ENCODE peak calls at places on chromosome 15, in six cellular contexts. One of them, this sample, is unnamed. For H3K36me3, the result is how much of the 10 kb centered on the place peaks cover.

GRCh38 chr15:43070893-43071292 is 34.9 kb downstream of the UBR1 start:
- DNase-seq in adrenal gland: no peak
- DNase-seq in GM12878: no peak
- DNase-seq in stomach: no peak
- DNase-seq in gastrocnemius medialis: no peak
- DNase-seq in Peyer's patch: no peak
- DNase-seq in this sample: no peak

GRCh38 chr15:40282870-40283614 is at the start of gene ANKRD63:
- DNase-seq in stomach: no peak
- DNase-seq in gastrocnemius medialis: no peak
- DNase-seq in GM12878: no peak
- DNase-seq in adrenal gland: no peak
- DNase-seq in Peyer's patch: peak
- DNase-seq in this sample: peak

GRCh38 chr15:70508561-70509281 is 254.6 kb downstream of the UACA start:
- DNase-seq in stomach: no peak
- DNase-seq in GM12878: no peak
- DNase-seq in Peyer's patch: no peak
- DNase-seq in adrenal gland: no peak
- DNase-seq in gastrocnemius medialis: peak
- DNase-seq in this sample: no peak

GRCh38 chr15:48330045-48330840 is 986 bp upstream of the DUT start:
- DNase-seq in adrenal gland: no peak
- DNase-seq in gastrocnemius medialis: no peak
- DNase-seq in stomach: no peak
- DNase-seq in GM12878: no peak
- DNase-seq in Peyer's patch: no peak
- DNase-seq in this sample: no peak

GRCh38 chr15:37014566-37014965 is 85.8 kb downstream of the MEIS2 start:
- DNase-seq in GM12878: no peak
- DNase-seq in gastrocnemius medialis: no peak
- DNase-seq in Peyer's patch: no peak
- DNase-seq in stomach: no peak
- DNase-seq in adrenal gland: no peak
- DNase-seq in this sample: no peak

GRCh38 chr15:73928241-73928579 is 1.9 kb downstream of the LOXL1 start:
- DNase-seq in adrenal gland: no peak
- DNase-seq in stomach: no peak
- DNase-seq in GM12878: no peak
- DNase-seq in gastrocnemius medialis: no peak
- DNase-seq in Peyer's patch: no peak
- DNase-seq in this sample: no peak

GRCh38 chr15:29942144-29942543 is 119.9 kb upstream of the TJP1 start:
- DNase-seq in GM12878: no peak
- DNase-seq in stomach: no peak
- DNase-seq in Peyer's patch: no peak
- DNase-seq in adrenal gland: no peak
- DNase-seq in gastrocnemius medialis: no peak
- DNase-seq in this sample: no peak

GRCh38 chr15:54792526-54792925 is 404.2 kb downstream of the RSL24D1 start:
- DNase-seq in adrenal gland: no peak
- DNase-seq in gastrocnemius medialis: no peak
- DNase-seq in stomach: no peak
- DNase-seq in Peyer's patch: no peak
- DNase-seq in GM12878: no peak
- DNase-seq in this sample: no peak

GRCh38 chr15:91853501-91853967 is at the start of gene SLCO3A1:
- DNase-seq in GM12878: no peak
- DNase-seq in stomach: peak
- DNase-seq in gastrocnemius medialis: peak
- DNase-seq in adrenal gland: peak
- DNase-seq in Peyer's patch: peak
- DNase-seq in this sample: peak

GRCh38 chr15:57138260-57138895 is 219.9 kb downstream of the TCF12 start:
- DNase-seq in stomach: peak
- DNase-seq in adrenal gland: peak
- DNase-seq in Peyer's patch: no peak
- DNase-seq in GM12878: no peak
- DNase-seq in gastrocnemius medialis: no peak
- DNase-seq in this sample: no peak

GRCh38 chr15:70488002-70488605 is 275.3 kb downstream of the UACA start:
- DNase-seq in GM12878: no peak
- DNase-seq in gastrocnemius medialis: no peak
- DNase-seq in adrenal gland: peak
- DNase-seq in stomach: peak
- DNase-seq in Peyer's patch: peak
- DNase-seq in this sample: peak

GRCh38 chr15:99249270-99249817 is at the start of gene TTC23:
- DNase-seq in adrenal gland: peak
- DNase-seq in GM12878: no peak
- DNase-seq in stomach: no peak
- DNase-seq in gastrocnemius medialis: peak
- DNase-seq in Peyer's patch: no peak
- DNase-seq in this sample: peak

GRCh38 chr15:45386420-45386819 is 8.1 kb upstream of the GATM start:
- DNase-seq in gastrocnemius medialis: no peak
- DNase-seq in adrenal gland: no peak
- DNase-seq in GM12878: no peak
- DNase-seq in Peyer's patch: no peak
- DNase-seq in stomach: no peak
- DNase-seq in this sample: peak

GRCh38 chr15:101108458-101108775 is 143.4 kb downstream of the CHSY1 start:
- DNase-seq in gastrocnemius medialis: no peak
- DNase-seq in GM12878: no peak
- DNase-seq in Peyer's patch: no peak
- DNase-seq in adrenal gland: no peak
- DNase-seq in stomach: no peak
- DNase-seq in this sample: no peak

GRCh38 chr15:76336254-76337046 is at the start of gene ISL2:
- DNase-seq in GM12878: peak
- DNase-seq in Peyer's patch: peak
- DNase-seq in adrenal gland: no peak
- DNase-seq in stomach: peak
- DNase-seq in gastrocnemius medialis: no peak
- DNase-seq in this sample: peak

GRCh38 chr15:100771745-100772144 is 107.9 kb upstream of the ALDH1A3 start:
- DNase-seq in GM12878: no peak
- DNase-seq in stomach: no peak
- DNase-seq in Peyer's patch: no peak
- DNase-seq in adrenal gland: peak
- DNase-seq in gastrocnemius medialis: no peak
- DNase-seq in this sample: no peak

DNA sequence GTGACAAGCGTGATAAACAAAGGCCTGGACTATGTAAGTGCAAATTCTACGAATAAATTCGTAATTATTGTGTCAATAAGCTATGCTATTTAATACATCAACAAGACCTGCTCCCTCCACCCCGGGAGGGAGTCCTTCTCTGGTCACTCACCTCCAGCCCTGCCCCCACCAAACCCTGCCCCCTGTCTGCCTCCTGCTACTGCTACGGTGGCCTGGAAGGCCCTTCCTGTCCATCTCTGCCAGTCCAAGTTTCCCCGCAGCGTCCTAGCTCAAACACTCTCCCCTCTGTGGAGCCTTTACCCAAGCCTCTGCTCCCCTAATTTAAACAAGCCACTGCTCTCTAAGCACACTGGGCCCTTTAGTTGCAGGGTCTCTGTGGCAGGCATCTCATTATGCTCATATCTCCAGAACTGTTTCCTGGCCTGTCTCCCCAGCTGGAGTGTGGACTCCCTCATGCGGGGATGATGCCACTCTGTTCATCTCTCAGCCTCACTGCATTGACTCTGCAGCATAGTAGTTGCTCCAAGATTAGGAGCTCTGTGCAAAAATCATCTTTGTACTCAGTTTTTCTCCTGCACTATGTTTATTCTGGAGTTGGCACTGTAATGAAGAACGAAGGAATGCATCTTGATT is 241.2 kb downstream of the NTRK3 start:
- DNase-seq in stomach: no peak
- DNase-seq in adrenal gland: no peak
- DNase-seq in Peyer's patch: no peak
- DNase-seq in GM12878: no peak
- DNase-seq in gastrocnemius medialis: no peak
- DNase-seq in this sample: no peak
- TF ChIP-seq CTCF in stomach: no peak
- TF ChIP-seq CTCF in adrenal gland: no peak
- TF ChIP-seq CTCF in Peyer's patch: no peak
- TF ChIP-seq CTCF in GM12878: no peak
- TF ChIP-seq CTCF in gastrocnemius medialis: no peak
- TF ChIP-seq CTCF in this sample: no peak

GRCh38 chr15:90790057-90790456 is 72.9 kb downstream of the BLM start:
- DNase-seq in stomach: peak
- DNase-seq in adrenal gland: no peak
- DNase-seq in Peyer's patch: no peak
- DNase-seq in gastrocnemius medialis: no peak
- DNase-seq in GM12878: no peak
- DNase-seq in this sample: peak

GRCh38 chr15:90790561-90790960 is 73.4 kb downstream of the BLM start:
- DNase-seq in stomach: no peak
- DNase-seq in gastrocnemius medialis: no peak
- DNase-seq in Peyer's patch: no peak
- DNase-seq in adrenal gland: no peak
- DNase-seq in GM12878: no peak
- DNase-seq in this sample: no peak

GRCh38 chr15:90794538-90794937 is 73.8 kb upstream of the FURIN start:
- DNase-seq in adrenal gland: no peak
- DNase-seq in Peyer's patch: no peak
- DNase-seq in gastrocnemius medialis: no peak
- DNase-seq in GM12878: no peak
- DNase-seq in stomach: no peak
- DNase-seq in this sample: no peak

GRCh38 chr15:90787881-90788280 is 70.7 kb downstream of the BLM start:
- DNase-seq in gastrocnemius medialis: no peak
- DNase-seq in adrenal gland: no peak
- DNase-seq in GM12878: no peak
- DNase-seq in Peyer's patch: no peak
- DNase-seq in stomach: no peak
- DNase-seq in this sample: no peak

DNA sequence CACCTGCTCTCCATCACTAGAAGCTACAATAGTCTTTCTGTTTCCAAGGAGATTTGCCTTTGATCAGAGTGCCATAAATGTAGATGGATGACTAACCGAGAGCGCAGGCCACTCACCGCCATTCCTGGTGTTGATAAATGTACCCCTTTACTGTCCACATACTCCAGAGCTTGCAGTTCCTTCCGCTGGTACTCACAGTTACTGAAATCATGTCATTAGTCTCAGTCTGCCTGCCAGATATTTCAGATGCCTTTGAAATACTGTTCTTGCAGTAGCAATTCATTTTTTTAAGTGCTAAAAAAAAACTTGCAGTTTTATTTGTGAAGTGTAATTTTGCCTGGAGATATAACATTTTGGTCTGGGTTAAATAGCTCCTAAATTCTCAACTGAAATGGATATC is 72.3 kb downstream of the BLM start:
- DNase-seq in Peyer's patch: no peak
- DNase-seq in GM12878: no peak
- DNase-seq in stomach: no peak
- DNase-seq in adrenal gland: no peak
- DNase-seq in gastrocnemius medialis: no peak
- DNase-seq in this sample: no peak
- H3K36me3 ChIP-seq in Peyer's patch: under half
- H3K36me3 ChIP-seq in GM12878: under half
- H3K36me3 ChIP-seq in stomach: under half
- H3K36me3 ChIP-seq in adrenal gland: under half
- H3K36me3 ChIP-seq in gastrocnemius medialis: under half
- H3K36me3 ChIP-seq in this sample: under half

GRCh38 chr15:85840802-85841152 is 46.1 kb upstream of the KLHL25 start:
- DNase-seq in GM12878: no peak
- DNase-seq in adrenal gland: no peak
- DNase-seq in gastrocnemius medialis: no peak
- DNase-seq in stomach: no peak
- DNase-seq in Peyer's patch: no peak
- DNase-seq in this sample: no peak

GRCh38 chr15:85839637-85840036 is 44.9 kb upstream of the KLHL25 start:
- DNase-seq in GM12878: no peak
- DNase-seq in adrenal gland: no peak
- DNase-seq in gastrocnemius medialis: no peak
- DNase-seq in stomach: no peak
- DNase-seq in Peyer's patch: no peak
- DNase-seq in this sample: no peak

GRCh38 chr15:85838655-85839054 is 43.9 kb upstream of the KLHL25 start:
- DNase-seq in adrenal gland: peak
- DNase-seq in Peyer's patch: no peak
- DNase-seq in stomach: peak
- DNase-seq in GM12878: no peak
- DNase-seq in gastrocnemius medialis: no peak
- DNase-seq in this sample: peak

GRCh38 chr15:85837881-85838280 is 43.2 kb upstream of the KLHL25 start:
- DNase-seq in Peyer's patch: no peak
- DNase-seq in stomach: peak
- DNase-seq in gastrocnemius medialis: no peak
- DNase-seq in GM12878: no peak
- DNase-seq in adrenal gland: no peak
- DNase-seq in this sample: peak

GRCh38 chr15:85840079-85840801 is 45.5 kb upstream of the KLHL25 start:
- DNase-seq in adrenal gland: peak
- DNase-seq in Peyer's patch: peak
- DNase-seq in gastrocnemius medialis: peak
- DNase-seq in stomach: peak
- DNase-seq in GM12878: peak
- DNase-seq in this sample: peak
- TF ChIP-seq POLR2A in adrenal gland: no peak
- TF ChIP-seq POLR2A in Peyer's patch: peak
- TF ChIP-seq POLR2A in gastrocnemius medialis: no peak
- TF ChIP-seq POLR2A in stomach: no peak
- TF ChIP-seq POLR2A in GM12878: no peak
- TF ChIP-seq POLR2A in this sample: no peak

GRCh38 chr15:26011916-26012315 is 148.8 kb upstream of the ATP10A start:
- DNase-seq in Peyer's patch: no peak
- DNase-seq in adrenal gland: peak
- DNase-seq in gastrocnemius medialis: no peak
- DNase-seq in GM12878: no peak
- DNase-seq in stomach: no peak
- DNase-seq in this sample: no peak

GRCh38 chr15:26013946-26014345 is 150.8 kb upstream of the ATP10A start:
- DNase-seq in GM12878: no peak
- DNase-seq in adrenal gland: peak
- DNase-seq in stomach: no peak
- DNase-seq in gastrocnemius medialis: no peak
- DNase-seq in Peyer's patch: no peak
- DNase-seq in this sample: no peak

GRCh38 chr15:26017665-26018064 is 154.5 kb upstream of the ATP10A start:
- DNase-seq in gastrocnemius medialis: no peak
- DNase-seq in GM12878: no peak
- DNase-seq in stomach: no peak
- DNase-seq in Peyer's patch: no peak
- DNase-seq in adrenal gland: no peak
- DNase-seq in this sample: no peak

GRCh38 chr15:26020871-26021270 is 157.7 kb upstream of the ATP10A start:
- DNase-seq in GM12878: no peak
- DNase-seq in adrenal gland: no peak
- DNase-seq in gastrocnemius medialis: no peak
- DNase-seq in Peyer's patch: no peak
- DNase-seq in stomach: no peak
- DNase-seq in this sample: peak

DNA sequence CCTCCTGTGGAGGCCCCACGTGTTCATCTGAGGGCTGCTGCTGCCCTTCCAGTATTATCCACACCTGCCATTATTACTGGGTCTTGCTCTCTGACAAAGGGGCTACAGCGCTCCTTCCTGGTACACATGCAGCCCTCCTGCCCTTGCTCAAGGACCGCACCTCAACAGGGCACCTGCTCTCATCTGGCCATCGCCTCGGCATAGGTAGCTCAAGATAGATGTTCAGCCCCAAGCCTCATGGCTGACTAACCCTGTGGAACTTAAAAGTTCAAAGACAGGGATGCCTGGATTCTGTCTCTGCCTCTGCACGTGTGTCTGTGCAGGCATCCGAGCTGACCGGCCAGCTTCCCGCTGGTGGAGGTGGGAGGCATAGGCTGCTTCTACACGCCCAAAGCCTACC is 152.4 kb upstream of the ATP10A start:
- DNase-seq in stomach: no peak
- DNase-seq in Peyer's patch: no peak
- DNase-seq in GM12878: no peak
- DNase-seq in adrenal gland: no peak
- DNase-seq in gastrocnemius medialis: no peak
- DNase-seq in this sample: no peak
- TF ChIP-seq CTCF in stomach: no peak
- TF ChIP-seq CTCF in Peyer's patch: no peak
- TF ChIP-seq CTCF in GM12878: no peak
- TF ChIP-seq CTCF in adrenal gland: no peak
- TF ChIP-seq CTCF in gastrocnemius medialis: no peak
- TF ChIP-seq CTCF in this sample: no peak

This sample was measured in body of pancreas.